ENCODE peak calls at places on chromosome 13, in seven cellular contexts. G, O, B, Q, K, C and Y are unnamed samples.
A peak's percentile ranks its signal among the peaks of the same experiment; 100 is the strongest.

GRCh38 chr13:73850104-73850898 is 283.9 kb downstream of the KLF12 start:
- DNase-seq in B (no peak), O (no peak), G (no peak), K (no peak), Q (no peak), C (no peak), Y (no peak)

GRCh38 chr13:80338781-80339577 is 1.9 kb downstream of the SPRY2 start:
- DNase-seq in C (peak; percentile 62), B (peak; percentile 84), O (peak; percentile 76), K (peak; percentile 50), G (no peak), Q (no peak), Y (no peak)

GRCh38 chr13:20342326-20342725 is 110.2 kb upstream of the GJB6 start:
- DNase-seq in Q (no peak), G (no peak), K (no peak), B (no peak), C (no peak), O (no peak), Y (no peak)

GRCh38 chr13:102045713-102046112 is 356.1 kb downstream of the FGF14 start:
- DNase-seq in B (no peak), Q (no peak), K (no peak), O (no peak), C (no peak), G (no peak), Y (no peak)

GRCh38 chr13:37319041-37319443 is 213.6 kb upstream of the CSNK1A1L start:
- DNase-seq in G (no peak), B (no peak), K (no peak), C (no peak), Q (no peak), O (no peak), Y (no peak)

GRCh38 chr13:24308488-24309020 is 826 bp upstream of the C1QTNF9 start:
- DNase-seq in G (no peak), C (no peak), O (no peak), K (no peak), B (no peak), Q (no peak), Y (no peak)

GRCh38 chr13:51869921-51870320 is 8.2 kb downstream of the CCDC70 start:
- DNase-seq in Q (no peak), C (no peak), G (no peak), K (no peak), B (no peak), O (no peak), Y (peak; percentile 91)

GRCh38 chr13:47136659-47136975 is 239.8 kb upstream of the HTR2A start:
- DNase-seq in Q (no peak), O (no peak), G (no peak), B (no peak), C (peak; percentile 13), K (no peak), Y (no peak)

GRCh38 chr13:34358811-34359513 is 541.0 kb downstream of the RFC3 start:
- DNase-seq in K (no peak), G (no peak), O (no peak), C (no peak), Q (no peak), B (peak; percentile 82), Y (no peak)

DNA sequence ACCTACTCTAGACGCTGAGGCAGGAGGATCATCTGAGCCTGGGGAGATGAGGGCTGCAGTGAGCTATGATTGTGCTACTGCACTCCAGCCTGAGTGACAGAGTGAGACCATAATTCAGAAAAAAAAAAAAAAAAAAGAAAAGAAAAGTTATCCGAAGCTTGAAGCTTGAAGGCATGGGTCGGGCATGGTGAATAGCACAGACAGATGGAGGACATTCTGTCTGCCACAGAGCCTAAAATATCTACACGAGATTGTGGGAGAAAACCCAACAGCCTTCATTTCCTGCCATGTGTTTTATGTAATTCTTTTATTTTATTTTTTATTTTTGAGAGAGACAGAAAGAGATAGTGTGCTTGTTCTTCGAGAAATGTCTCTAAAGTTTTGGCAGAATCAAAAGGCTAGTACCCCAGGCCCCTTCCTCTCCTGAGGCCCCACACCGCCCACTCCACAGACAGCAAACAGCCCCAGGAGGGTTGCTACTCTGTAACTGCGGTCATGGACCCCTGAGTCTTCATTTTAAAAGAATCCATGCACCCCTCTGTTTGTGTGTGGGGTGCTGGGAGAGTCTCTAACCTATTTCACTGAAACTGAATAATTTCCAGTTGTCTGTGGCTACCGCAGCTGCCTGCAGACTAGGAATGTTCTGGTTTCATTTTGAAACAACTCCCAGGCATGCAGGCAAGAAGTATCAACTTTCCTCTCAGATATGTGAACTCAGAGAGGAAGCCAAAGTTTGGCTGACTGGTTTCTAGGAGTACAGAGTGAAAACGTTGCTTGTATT is 38.4 kb upstream of the RCBTB2 start:
- DNase-seq in B (peak; percentile 84), O (no peak), G (no peak), K (no peak), Q (no peak), C (no peak), Y (peak; percentile 53)
- H3K4me3 ChIP-seq in B (no peak overlapping the region), O (peak overlapping the region; percentile 37), G (no peak overlapping the region), K (no peak overlapping the region), Q (no peak overlapping the region), C (no peak overlapping the region), Y (peak overlapping the region; percentile 10)

DNA sequence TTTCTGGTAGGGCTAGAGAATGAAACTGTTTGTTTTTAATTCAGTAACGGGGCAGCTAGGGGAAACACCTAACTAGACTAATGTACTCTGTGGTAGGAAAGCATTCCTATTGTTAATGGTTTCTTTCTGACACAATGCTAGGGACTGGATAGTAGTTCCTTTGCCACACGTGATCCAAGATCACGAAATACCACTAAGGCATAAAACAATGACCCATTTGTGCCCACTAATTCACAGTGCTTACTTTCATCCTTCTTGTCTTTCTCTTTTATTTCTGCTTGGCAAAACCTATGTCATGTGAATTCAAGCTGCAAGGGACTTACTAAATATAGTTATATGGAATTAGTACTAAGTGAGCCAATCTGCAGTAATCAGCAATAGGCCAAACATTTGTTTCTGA is 834.1 kb upstream of the SLITRK6 start:
- DNase-seq in C (no peak), K (no peak), B (no peak), O (no peak), Q (no peak), G (no peak), Y (no peak)
- H3K4me3 ChIP-seq in C (no peak overlapping the region), K (no peak overlapping the region), B (no peak overlapping the region), O (no peak overlapping the region), Q (no peak overlapping the region), G (no peak overlapping the region), Y (no peak overlapping the region)

GRCh38 chr13:28452755-28453154 is 42.2 kb downstream of the FLT1 start:
- DNase-seq in B (no peak), O (no peak), K (no peak), C (no peak), G (no peak), Q (no peak), Y (no peak)

GRCh38 chr13:28447989-28448388 is 46.9 kb downstream of the FLT1 start:
- DNase-seq in C (no peak), B (no peak), G (no peak), K (no peak), O (no peak), Q (no peak), Y (no peak)

GRCh38 chr13:28449826-28450773 is 44.8 kb downstream of the FLT1 start:
- DNase-seq in C (no peak), O (no peak), G (no peak), K (no peak), B (no peak), Q (no peak), Y (no peak)

GRCh38 chr13:28448959-28449358 is 46.0 kb downstream of the FLT1 start:
- DNase-seq in K (no peak), G (no peak), B (no peak), Q (no peak), O (no peak), C (no peak), Y (no peak)

DNA sequence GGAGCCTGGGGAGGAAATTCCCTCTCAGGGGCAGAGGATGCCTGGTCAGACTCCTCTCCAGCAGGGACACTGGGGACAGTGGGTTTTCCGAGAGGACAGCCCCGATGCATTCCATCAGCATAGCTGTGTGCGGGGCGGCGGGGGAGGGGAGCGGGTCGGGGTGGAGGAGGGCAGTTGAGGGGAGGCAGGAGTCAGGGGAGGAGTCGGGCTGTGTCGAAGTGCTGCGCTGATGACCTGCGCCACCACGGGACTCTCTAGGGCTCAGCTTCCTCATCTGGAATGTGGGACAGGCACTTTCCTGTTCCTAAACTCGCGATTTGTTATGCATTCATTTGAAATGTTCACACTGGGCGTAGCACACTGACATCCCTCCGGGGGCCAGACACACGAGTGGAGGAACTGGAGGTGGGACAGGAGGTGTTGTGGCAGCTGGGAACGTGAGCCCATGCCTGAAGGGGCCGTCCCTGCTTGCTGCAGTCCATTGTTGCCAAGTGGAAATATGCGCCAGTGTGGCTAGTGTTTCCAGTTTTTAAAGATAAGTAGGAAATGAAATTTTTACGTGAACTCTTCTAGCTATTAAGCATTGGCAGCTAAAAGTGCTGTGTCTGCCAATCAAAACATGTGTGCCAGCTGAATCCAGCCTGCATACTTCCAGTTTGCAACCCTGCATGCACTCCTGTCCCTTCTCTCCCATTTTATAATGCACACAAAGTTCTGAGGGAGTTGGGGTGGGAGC is 43.3 kb downstream of the FLT1 start:
- DNase-seq in G (no peak), C (no peak), O (no peak), B (no peak), Q (no peak), K (no peak), Y (no peak)
- H3K4me3 ChIP-seq in G (no peak overlapping the region), C (no peak overlapping the region), O (no peak overlapping the region), B (no peak overlapping the region), Q (no peak overlapping the region), K (no peak overlapping the region), Y (no peak overlapping the region)

GRCh38 chr13:77698211-77699058 is 948 bp downstream of the SLAIN1 start:
- DNase-seq in G (no peak), O (peak; percentile 40), Q (peak; percentile 64), B (no peak), C (peak; percentile 33), K (peak; percentile 16), Y (peak; percentile 36)
- H3K4me3 ChIP-seq in G (peak overlapping the region; percentile 86), O (peak overlapping the region; percentile 90), Q (peak overlapping the region; percentile 94), B (peak overlapping the region; percentile 49), C (peak overlapping the region; percentile 88), K (peak overlapping the region; percentile 36), Y (peak overlapping the region; percentile 76)

GRCh38 chr13:111792956-111793355 is 274.0 kb upstream of the SOX1 start:
- DNase-seq in O (no peak), Q (no peak), C (no peak), B (no peak), G (no peak), K (no peak), Y (no peak)

GRCh38 chr13:111791131-111791530 is 275.8 kb upstream of the SOX1 start:
- DNase-seq in Q (no peak), B (no peak), K (no peak), C (no peak), O (no peak), G (no peak), Y (no peak)

GRCh38 chr13:111789420-111789819 is 277.5 kb upstream of the SOX1 start:
- DNase-seq in B (no peak), Q (peak; percentile 30), K (no peak), O (no peak), G (no peak), C (no peak), Y (no peak)

GRCh38 chr13:111790621-111791020 is 276.3 kb upstream of the SOX1 start:
- DNase-seq in Q (no peak), G (no peak), O (no peak), B (no peak), K (no peak), C (no peak), Y (no peak)

DNA sequence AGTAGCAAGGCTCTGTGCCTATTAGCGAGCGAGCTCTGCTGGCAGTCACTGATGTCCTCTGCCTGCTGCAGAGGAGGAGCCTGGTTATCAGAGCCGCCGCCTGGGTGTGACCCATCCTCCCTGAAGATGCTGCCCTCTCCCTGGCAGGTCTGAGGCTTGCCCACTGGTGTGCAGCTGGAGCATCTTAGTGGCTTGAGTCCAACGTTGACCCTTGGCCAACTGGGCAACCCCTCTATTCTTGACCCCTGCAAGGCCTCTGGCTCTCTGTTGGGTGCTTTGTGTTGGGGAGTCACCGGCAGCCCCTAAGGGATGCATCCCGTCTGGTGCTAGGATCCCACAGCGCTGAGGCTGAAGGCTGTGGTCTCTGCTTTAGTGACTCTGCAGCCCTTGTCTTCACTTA is 277.9 kb upstream of the SOX1 start:
- DNase-seq in B (no peak), C (no peak), G (no peak), O (no peak), K (no peak), Q (peak; percentile 15), Y (no peak)
- H3K4me3 ChIP-seq in B (no peak overlapping the region), C (no peak overlapping the region), G (no peak overlapping the region), O (no peak overlapping the region), K (no peak overlapping the region), Q (no peak overlapping the region), Y (no peak overlapping the region)